ENCODE peak calls at places on chromosomes 11 and 22, in four cellular contexts. Z, H, L and G are unnamed samples.

GRCh38 chr11:108933630-108934029 is 268.8 kb downstream of the DDX10 start:
- DNase-seq in Z (no peak), H (no peak), L (peak), G (no peak)

GRCh38 chr22:30717331-30717921 is 22.8 kb downstream of the OSBP2 start:
- DNase-seq in Z (peak), H (no peak), L (peak), G (peak)

GRCh38 chr11:12116425-12117032 is 6.1 kb downstream of the MICAL2 start:
- DNase-seq in Z (no peak), H (no peak), L (no peak), G (no peak)

GRCh38 chr11:200224-201003 is 6.8 kb downstream of the BET1L start:
- DNase-seq in Z (no peak), H (no peak), L (no peak), G (no peak)

GRCh38 chr11:79438631-79439429 is 2.0 kb downstream of the TENM4 start:
- DNase-seq in Z (no peak), H (peak), L (peak), G (no peak)

GRCh38 chr11:97537407-97538150 is 1147.8 kb downstream of the JRKL start:
- DNase-seq in Z (no peak), H (no peak), L (no peak), G (no peak)

GRCh38 chr11:68140496-68141246 is 19.5 kb upstream of the CHKA start:
- DNase-seq in Z (no peak), H (no peak), L (no peak), G (no peak)

GRCh38 chr11:111557425-111558111 is 17.0 kb downstream of the LAYN start:
- DNase-seq in Z (peak), H (no peak), L (peak), G (peak)

GRCh38 chr11:118785362-118785761 is 5.6 kb downstream of the DDX6 start:
- DNase-seq in Z (no peak), H (no peak), L (peak), G (no peak)

GRCh38 chr11:2930705-2931415 is 1.6 kb upstream of the PHLDA2 start:
- DNase-seq in Z (peak), H (peak), L (no peak), G (peak)

GRCh38 chr11:27218498-27219038 is 144.4 kb downstream of the CCDC34 start:
- DNase-seq in Z (no peak), H (no peak), L (peak), G (peak)

GRCh38 chr11:16317712-16318111 is 38.6 kb downstream of the SOX6 start:
- DNase-seq in Z (no peak), H (no peak), L (no peak), G (no peak)

DNA sequence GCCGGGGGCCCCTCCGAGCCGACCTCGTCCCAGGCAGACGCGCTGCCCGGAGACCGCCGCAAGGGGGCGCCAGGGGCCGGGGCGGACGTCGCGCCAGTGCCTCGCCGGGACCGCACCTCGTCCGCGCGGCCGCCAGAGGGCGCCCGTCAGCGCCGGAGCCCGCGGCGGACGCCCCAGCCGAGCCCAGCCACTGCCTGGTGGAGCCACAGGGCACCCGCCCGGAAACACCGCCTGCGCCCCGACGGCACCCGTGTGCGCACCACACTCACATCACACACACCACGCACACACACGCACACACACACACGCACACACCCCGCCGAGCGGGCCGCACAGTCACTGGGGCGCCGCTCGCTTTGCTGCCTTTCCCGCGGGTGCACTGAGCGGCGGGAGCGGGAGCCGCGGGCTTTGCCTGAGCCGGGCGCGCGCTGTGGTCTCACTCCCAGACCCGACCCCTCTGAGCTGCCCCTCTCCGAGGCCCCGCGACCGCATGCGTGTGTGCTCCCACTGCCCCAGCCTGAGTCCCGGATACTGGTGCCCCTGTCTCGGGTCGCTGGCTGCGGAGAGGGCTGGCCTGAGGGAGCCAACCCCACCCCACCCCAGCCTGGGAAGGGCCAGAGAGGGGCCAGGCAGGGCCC is 449.3 kb downstream of the OPCML start:
- DNase-seq in Z (peak), H (peak), L (peak), G (no peak)
- TF ChIP-seq EZH2 in Z (no peak), H (no peak), L (no peak), G (no peak)

GRCh38 chr11:69640260-69640994 is 529 bp upstream of the CCND1 start:
- DNase-seq in Z (no peak), H (peak), L (no peak), G (peak)
- TF ChIP-seq EZH2 in Z (no peak), H (no peak), L (no peak), G (no peak)

GRCh38 chr11:124846058-124846719 is 19.0 kb upstream of the ROBO3 start:
- DNase-seq in Z (no peak), H (peak), L (no peak), G (no peak)
- TF ChIP-seq EZH2 in Z (no peak), H (no peak), L (no peak), G (no peak)

DNA sequence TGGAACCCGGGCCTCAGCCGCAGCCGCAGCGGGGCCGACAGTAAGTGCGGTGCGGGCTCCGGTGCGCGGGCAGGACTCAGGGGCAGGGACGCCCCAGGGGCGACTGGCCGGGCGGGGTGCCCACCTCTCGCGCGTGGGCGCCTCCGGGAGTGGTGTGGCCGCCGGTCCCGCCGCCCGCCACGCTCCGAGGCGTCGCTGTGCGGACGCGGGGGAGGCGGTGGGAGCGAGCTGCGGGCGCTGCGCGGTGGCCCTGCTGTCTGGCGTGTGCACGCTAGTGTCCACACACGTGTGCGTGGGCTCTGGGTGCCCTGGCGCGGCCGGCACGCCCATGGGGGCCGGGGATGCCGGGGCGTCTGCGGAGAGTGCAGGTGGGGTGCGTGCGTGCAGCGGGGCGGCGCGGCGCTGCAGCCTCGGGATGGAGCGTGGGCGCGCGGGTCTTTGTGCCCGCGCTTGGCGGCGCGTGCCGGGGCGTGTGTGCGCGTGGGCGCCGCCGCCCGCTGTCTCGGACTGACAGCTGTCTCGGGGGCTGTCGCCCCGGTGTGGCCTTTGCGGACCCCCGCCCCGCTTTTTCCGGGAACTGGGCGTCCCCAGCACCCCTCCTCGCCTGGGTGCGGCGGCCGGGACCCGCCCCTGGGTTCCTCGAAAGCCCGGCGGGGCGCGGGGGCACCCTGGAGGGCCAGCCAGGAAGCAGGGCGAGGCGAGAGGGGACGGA is 800 bp downstream of the KCNK4 start:
- DNase-seq in Z (no peak), H (no peak), L (no peak), G (peak)
- TF ChIP-seq EZH2 in Z (no peak), H (peak), L (peak), G (no peak)

GRCh38 chr11:1747753-1748466 is 2.5 kb downstream of the IFITM10 start:
- DNase-seq in Z (no peak), H (no peak), L (no peak), G (no peak)
- TF ChIP-seq EZH2 in Z (no peak), H (no peak), L (no peak), G (no peak)

DNA sequence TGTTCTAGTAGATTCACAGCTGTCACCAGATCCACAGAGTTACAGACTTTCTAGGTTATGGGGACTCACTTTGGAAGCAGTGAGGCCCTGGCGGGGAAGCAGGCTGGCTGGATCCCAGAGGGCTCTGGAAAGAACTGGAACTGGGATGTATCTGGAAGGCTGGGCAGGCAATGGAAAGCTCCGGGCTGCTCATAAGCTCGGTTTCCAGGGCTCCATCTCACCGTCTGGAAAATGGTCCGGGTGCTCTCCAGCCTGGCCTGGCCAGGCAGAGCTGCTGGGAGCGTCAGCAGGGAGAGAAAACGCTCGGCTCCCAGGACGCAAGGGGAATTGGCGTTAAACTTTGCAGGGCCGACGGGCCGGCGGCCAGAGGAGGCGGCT is 339 bp upstream of the SEZ6L start:
- DNase-seq in Z (no peak), H (no peak), L (peak), G (no peak)
- TF ChIP-seq EZH2 in Z (peak), H (no peak), L (no peak), G (no peak)

GRCh38 chr11:114059984-114060401 is 482 bp downstream of the ZBTB16 start:
- DNase-seq in Z (no peak), H (peak), L (no peak), G (no peak)

GRCh38 chr11:114059278-114059983 is at the start of gene ZBTB16:
- DNase-seq in Z (no peak), H (peak), L (no peak), G (no peak)

GRCh38 chr11:114060402-114061052 is 1.0 kb downstream of the ZBTB16 start:
- DNase-seq in Z (no peak), H (peak), L (peak), G (no peak)

GRCh38 chr11:114062272-114062671 is 2.8 kb downstream of the ZBTB16 start:
- DNase-seq in Z (no peak), H (no peak), L (no peak), G (no peak)

DNA sequence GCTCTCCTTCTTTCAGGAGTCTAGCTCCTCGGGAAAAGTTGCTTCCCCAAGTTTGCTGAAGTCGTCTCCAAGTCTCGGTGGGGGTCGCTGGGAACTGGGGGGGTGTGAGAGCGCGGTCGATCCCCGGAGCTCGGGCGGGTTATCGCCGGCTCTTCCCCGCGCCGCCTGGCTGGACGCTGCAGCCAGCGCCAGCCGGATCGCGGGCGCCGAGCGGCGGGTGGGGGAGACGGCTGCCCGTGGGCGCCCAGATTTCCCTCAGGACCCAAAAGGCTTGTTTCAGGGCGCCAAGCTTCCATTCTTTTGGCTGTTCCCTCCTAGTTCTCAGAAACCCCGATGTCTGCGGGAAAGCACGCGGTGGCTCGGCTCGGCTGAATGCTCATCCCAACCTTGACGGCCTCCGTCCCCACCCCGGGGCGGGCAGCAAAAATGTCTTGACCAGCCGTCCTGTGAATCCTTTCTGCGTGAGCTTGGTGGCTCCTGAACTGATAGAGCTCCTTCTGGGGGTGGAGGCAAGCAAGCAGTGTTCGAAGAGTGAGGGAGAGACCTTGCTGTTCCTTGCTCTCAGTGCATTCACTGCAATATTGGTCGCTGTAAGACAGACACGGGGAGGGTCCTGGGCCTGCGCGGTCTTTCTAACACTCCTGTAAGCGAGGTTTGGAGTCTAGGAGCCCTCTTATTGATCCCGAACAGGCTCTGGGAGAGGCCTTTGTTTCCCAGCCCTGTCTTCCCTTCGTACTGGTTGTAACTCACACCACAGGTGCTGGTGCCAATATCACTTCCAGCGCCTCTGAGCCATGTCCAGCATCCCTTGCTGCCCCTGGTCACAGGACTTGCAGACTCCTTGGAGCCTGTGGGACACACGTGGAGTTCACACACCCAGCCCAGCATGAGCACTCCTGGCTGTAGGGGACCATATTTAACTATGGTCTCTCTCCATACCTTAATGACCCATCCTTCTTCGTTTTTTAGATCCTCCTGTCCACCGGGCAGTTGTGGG is 1.8 kb downstream of the ZBTB16 start:
- DNase-seq in Z (no peak), H (peak), L (no peak), G (no peak)
- TF ChIP-seq EZH2 in Z (no peak), H (peak), L (peak), G (no peak)

DNA sequence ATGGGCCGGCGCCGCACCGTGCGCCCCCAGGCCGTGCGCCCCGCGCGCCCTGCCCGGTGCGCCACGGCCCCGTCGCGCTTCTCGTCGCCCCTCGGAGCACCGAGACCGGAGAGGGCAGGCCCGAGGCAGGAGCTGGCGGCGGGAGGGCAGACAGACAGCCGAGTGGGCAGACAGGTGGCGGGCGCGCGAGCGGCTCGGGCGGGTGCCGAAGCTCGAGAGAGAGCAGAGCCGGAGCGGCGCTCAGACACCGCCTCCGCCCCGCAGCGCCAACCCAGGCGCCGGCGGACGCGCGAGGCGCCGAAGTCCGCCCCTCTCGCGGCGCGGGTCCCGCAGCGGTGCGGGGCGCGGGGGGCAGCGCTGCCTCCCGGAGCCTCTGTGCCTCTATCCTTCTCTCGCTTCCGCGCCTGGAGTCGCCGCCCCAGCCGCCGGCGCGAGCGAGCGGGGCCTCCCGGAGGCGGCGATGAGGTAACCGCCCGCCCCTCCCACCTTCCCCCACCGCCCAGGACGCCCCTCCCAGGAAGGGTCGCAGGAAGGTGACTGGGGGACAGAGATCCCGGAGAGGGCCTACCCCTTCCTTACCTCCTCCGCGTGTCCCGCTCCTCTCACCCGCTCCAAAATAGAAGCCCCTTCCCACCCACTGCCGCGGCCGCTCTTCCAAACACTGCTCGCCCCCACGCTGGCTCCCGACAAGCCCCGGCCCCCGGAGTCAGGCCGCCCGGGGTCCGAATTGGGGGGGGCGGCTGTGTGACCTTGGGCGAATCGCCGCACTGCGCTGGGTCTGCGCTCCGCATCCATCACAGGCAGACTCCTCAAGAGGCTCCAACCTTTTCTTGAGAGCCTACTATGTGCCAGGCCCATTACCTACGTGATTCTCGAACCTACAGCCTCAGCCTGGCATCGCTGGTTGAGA is at the start of gene RASL10A:
- DNase-seq in Z (no peak), H (peak), L (no peak), G (no peak)
- TF ChIP-seq EZH2 in Z (no peak), H (peak), L (no peak), G (no peak)